ENCODE peak calls at places on chromosomes 7 and 10, in six cellular contexts. R, C, F, A, L and N are unnamed samples. For H3K4me1, the result is how much of the 10 kb centered on the place peaks cover.

GRCh38 chr10:46264737-46265368 is 21.9 kb upstream of the ANTXRL start:
- DNase-seq in L (no peak), C (no peak), F (no peak), R (no peak), A (no peak), N (no peak)

GRCh38 chr7:154960063-154960790 is 42.7 kb downstream of the PAXIP1 start:
- DNase-seq in A (no peak), C (no peak), F (no peak), R (no peak), L (no peak), N (no peak)

GRCh38 chr7:113806633-113807327 is 112.0 kb downstream of the PPP1R3A start:
- DNase-seq in F (no peak), A (no peak), R (no peak), L (no peak), C (no peak), N (no peak)

GRCh38 chr7:12296051-12296570 is 85.0 kb downstream of the TMEM106B start:
- DNase-seq in A (no peak), C (no peak), R (no peak), F (no peak), L (no peak), N (no peak)

GRCh38 chr10:59098387-59098786 is 78.1 kb upstream of the PHYHIPL start:
- DNase-seq in L (peak), C (no peak), F (no peak), A (no peak), R (peak), N (no peak)

GRCh38 chr10:42149027-42149700 is 489.2 kb downstream of the ZNF33B start:
- DNase-seq in A (no peak), C (no peak), F (no peak), R (no peak), L (peak), N (peak)

GRCh38 chr10:101566333-101567164 is 21.5 kb downstream of the POLL start:
- DNase-seq in A (no peak), R (no peak), L (peak), C (no peak), F (no peak), N (peak)

GRCh38 chr10:109282510-109282909 is 640.8 kb downstream of the XPNPEP1 start:
- DNase-seq in C (no peak), R (no peak), A (no peak), F (no peak), L (no peak), N (no peak)

GRCh38 chr7:93877742-93878141 is 12.8 kb downstream of the TFPI2 start:
- DNase-seq in A (no peak), R (no peak), C (no peak), L (no peak), F (no peak), N (no peak)

GRCh38 chr10:22550732-22551131 is 163.6 kb downstream of the PIP4K2A start:
- DNase-seq in C (no peak), F (peak), A (peak), R (peak), L (peak), N (no peak)

GRCh38 chr7:69457912-69458491 is 140.3 kb upstream of the AUTS2 start:
- DNase-seq in A (no peak), L (peak), C (no peak), R (peak), F (no peak), N (no peak)

GRCh38 chr7:2725178-2726105 is 37.4 kb downstream of the AMZ1 start:
- DNase-seq in C (no peak), L (peak), F (no peak), A (no peak), R (no peak), N (peak)
- H3K4me1 ChIP-seq in C (under half), L (under half), F (under half), A (under half), R (under half), N (under half)

GRCh38 chr10:84613336-84614021 is 285.1 kb downstream of the CCSER2 start:
- DNase-seq in C (no peak), L (no peak), R (no peak), F (peak), A (peak), N (no peak)
- TF ChIP-seq CTCF in C (no peak), L (no peak), R (peak), F (peak), A (peak), N (peak)

GRCh38 chr7:18535811-18536413 is 40.4 kb downstream of the HDAC9 start:
- DNase-seq in L (no peak), A (no peak), C (no peak), R (no peak), F (no peak), N (no peak)
- H3K27ac ChIP-seq in L (peak), A (no peak), C (no peak), R (no peak), F (no peak), N (no peak)

GRCh38 chr7:1670894-1671875 is 1.1 kb downstream of the ELFN1 start:
- DNase-seq in F (no peak), L (peak), A (no peak), C (no peak), R (peak), N (peak)
- H3K4me1 ChIP-seq in F (under half), L (under half), A (under half), C (under half), R (under half), N (under half)

GRCh38 chr7:56083150-56083785 is 9.5 kb downstream of the PHKG1 start:
- DNase-seq in C (no peak), L (peak), A (no peak), F (no peak), R (no peak), N (no peak)

GRCh38 chr7:56081626-56082340 is 11.0 kb downstream of the PHKG1 start:
- DNase-seq in A (no peak), C (no peak), R (no peak), F (no peak), L (peak), N (no peak)

GRCh38 chr7:56078196-56078595 is 14.1 kb downstream of the SUMF2 start:
- DNase-seq in F (no peak), C (no peak), R (no peak), L (no peak), A (no peak), N (no peak)

GRCh38 chr7:56077681-56078080 is 13.6 kb downstream of the SUMF2 start:
- DNase-seq in C (no peak), A (no peak), F (no peak), R (no peak), L (no peak), N (no peak)

GRCh38 chr7:56079450-56080185 is 13.1 kb downstream of the PHKG1 start:
- DNase-seq in L (peak), R (peak), C (peak), A (no peak), F (no peak), N (no peak)
- TF ChIP-seq CTCF in L (peak), R (peak), C (peak), A (no peak), F (no peak), N (peak)

GRCh38 chr10:103661951-103662405 is 168.5 kb downstream of the NEURL1 start:
- DNase-seq in F (no peak), A (no peak), C (no peak), R (no peak), L (no peak), N (no peak)
- H3K27ac ChIP-seq in F (no peak), A (no peak), C (peak), R (peak), L (peak), N (no peak)